ENCODE peak calls at places on chromosomes 3 and 15, in eight cellular contexts. O is NT2/D1; S is GM04503; Z is D341Med; C is brain microvascular endothelial cell; P is stimulated activated CD8-positive, alpha-beta memory T cell treated with anti-CD3 and anti-CD28 coated beads, Interleukin-15, amount 100 ng/mL, for 4 hours; Q is NCI-H146; B is mammary epithelial cell. N is an unnamed sample.

GRCh38 chr3:47473391-47473790 is 2.4 kb downstream of the SCAP start:
- DNase-seq in O (no peak), S (no peak), Z (no peak), C (no peak), P (no peak), Q (no peak), B (peak), N (no peak)

GRCh38 chr3:70308760-70309159 is 3.7 kb downstream of the MDFIC2 start:
- DNase-seq in O (peak), S (no peak), Z (peak), C (peak), P (no peak), Q (no peak), B (no peak), N (no peak)

GRCh38 chr3:173191611-173192010 is 50.6 kb upstream of the SPATA16 start:
- DNase-seq in O (no peak), S (no peak), Z (no peak), C (no peak), P (no peak), Q (no peak), B (peak), N (no peak)

GRCh38 chr15:63832620-63833245 is 1.0 kb downstream of the HERC1 start:
- DNase-seq in O (no peak), S (no peak), Z (no peak), C (no peak), P (no peak), Q (no peak), B (no peak), N (no peak)

GRCh38 chr3:40719660-40720287 is 195.0 kb downstream of the ZNF621 start:
- DNase-seq in O (peak), S (no peak), Z (no peak), C (no peak), P (no peak), Q (peak), B (peak), N (peak)

GRCh38 chr3:177810162-177810623 is 612.9 kb upstream of the TBL1XR1 start:
- DNase-seq in O (no peak), S (peak), Z (no peak), C (peak), P (no peak), Q (no peak), B (peak), N (peak)

GRCh38 chr3:125108833-125109540 is 53.2 kb upstream of the HEG1 start:
- DNase-seq in O (no peak), S (no peak), Z (no peak), C (no peak), P (no peak), Q (no peak), B (no peak), N (no peak)

GRCh38 chr3:5022187-5022965 is 43.1 kb downstream of the BHLHE40 start:
- DNase-seq in O (no peak), S (no peak), Z (no peak), C (no peak), P (no peak), Q (no peak), B (peak), N (peak)

GRCh38 chr3:13463618-13464400 is 16.3 kb upstream of the HDAC11 start:
- DNase-seq in O (no peak), S (no peak), Z (no peak), C (no peak), P (no peak), Q (no peak), B (no peak), N (no peak)

GRCh38 chr3:171810278-171811058 is at the start of gene PLD1:
- DNase-seq in O (no peak), S (no peak), Z (peak), C (peak), P (no peak), Q (peak), B (peak), N (peak)

GRCh38 chr15:63041982-63042878 is at the start of gene TPM1:
- DNase-seq in O (peak), S (peak), Z (peak), C (peak), P (no peak), Q (peak), B (peak), N (peak)

GRCh38 chr3:67848299-67848698 is 193.9 kb upstream of the SUCLG2 start:
- DNase-seq in O (no peak), S (no peak), Z (no peak), C (no peak), P (no peak), Q (no peak), B (no peak), N (no peak)

GRCh38 chr15:61598655-61599054 is 369.6 kb upstream of the RORA start:
- DNase-seq in O (no peak), S (no peak), Z (no peak), C (no peak), P (no peak), Q (peak), B (no peak), N (no peak)

GRCh38 chr3:170003881-170004356 is 33.9 kb upstream of the GPR160 start:
- DNase-seq in O (no peak), S (no peak), Z (no peak), C (no peak), P (no peak), Q (no peak), B (no peak), N (no peak)